ENCODE peak calls at places on chromosomes 5 and 9, in five cellular contexts. Q is cardiac fibroblast, Y is NCI-H1092, U is DMS153, F is WERI-Rb-1. H is an unnamed sample.

GRCh38 chr5:68924490-68925145 is 169.2 kb upstream of the SLC30A5 start:
- DNase-seq in Y (no peak), U (no peak), F (no peak), Q (peak), H (no peak)

GRCh38 chr5:61450880-61451279 is 118.8 kb downstream of the ZSWIM6 start:
- DNase-seq in F (peak), Y (peak), Q (peak), U (peak), H (no peak)

GRCh38 chr9:77291714-77292113 is 114.4 kb downstream of the VPS13A start:
- DNase-seq in U (no peak), F (peak), Q (peak), Y (no peak), H (no peak)

GRCh38 chr5:27854243-27854852 is 816.0 kb upstream of the CDH9 start:
- DNase-seq in Q (no peak), Y (no peak), F (no peak), U (no peak), H (no peak)

GRCh38 chr5:150640311-150641005 is at the start of gene SYNPO:
- DNase-seq in Q (peak), Y (no peak), F (no peak), U (no peak), H (no peak)

GRCh38 chr5:34571380-34572041 is 84.6 kb upstream of the RAI14 start:
- DNase-seq in F (no peak), U (no peak), Y (no peak), Q (peak), H (no peak)

GRCh38 chr5:107779472-107779871 is 108.7 kb upstream of the EFNA5 start:
- DNase-seq in U (no peak), F (no peak), Q (no peak), Y (no peak), H (no peak)

GRCh38 chr5:62143268-62144229 is 162.5 kb upstream of the KIF2A start:
- DNase-seq in Q (peak), Y (peak), U (no peak), F (no peak), H (peak)

GRCh38 chr9:27861887-27862286 is 288.6 kb upstream of the C9orf72 start:
- DNase-seq in Q (no peak), U (no peak), F (no peak), Y (no peak), H (no peak)

H was measured in SK-N-MC.